ENCODE peak calls at places on chromosomes 2 and 18, in six cellular contexts. O, Y, E, X, F and T are unnamed samples.

GRCh38 chr2:232343816-232344215 is 34.7 kb upstream of the ALPP start:
- DNase-seq in X (no peak), E (no peak), O (no peak), Y (no peak), F (no peak), T (no peak)

GRCh38 chr2:240816584-240817495 is 3.2 kb downstream of the KIF1A start:
- DNase-seq in X (no peak), O (peak), Y (no peak), F (no peak), E (no peak), T (no peak)

GRCh38 chr2:225765845-225766244 is 366.3 kb downstream of the NYAP2 start:
- DNase-seq in F (no peak), Y (no peak), E (no peak), X (no peak), O (no peak), T (no peak)

GRCh38 chr18:36536426-36536825 is 238.9 kb downstream of the FHOD3 start:
- DNase-seq in Y (no peak), E (peak), O (peak), F (no peak), X (no peak), T (no peak)

GRCh38 chr2:159137511-159138101 is 148.9 kb downstream of the WDSUB1 start:
- DNase-seq in Y (no peak), X (no peak), O (no peak), E (no peak), F (no peak), T (no peak)

GRCh38 chr2:160010361-160011145 is 51.9 kb downstream of the PLA2R1 start:
- DNase-seq in O (no peak), E (no peak), F (peak), Y (no peak), X (no peak), T (no peak)

GRCh38 chr2:237157551-237158102 is 71.9 kb downstream of the COPS8 start:
- DNase-seq in E (no peak), X (no peak), O (no peak), F (peak), Y (no peak), T (no peak)

GRCh38 chr2:9982248-9982647 is 30.8 kb downstream of the GRHL1 start:
- DNase-seq in Y (no peak), F (peak), O (no peak), E (no peak), X (no peak), T (no peak)

GRCh38 chr2:145060876-145061275 is 541.0 kb upstream of the ZEB2 start:
- DNase-seq in Y (no peak), F (no peak), E (no peak), O (no peak), X (no peak), T (no peak)

GRCh38 chr2:222582931-222583330 is 73.0 kb downstream of the FARSB start:
- DNase-seq in F (no peak), Y (peak), O (no peak), X (no peak), E (no peak), T (no peak)

GRCh38 chr2:73176881-73177644 is 25.3 kb upstream of the NOTO start:
- DNase-seq in E (peak), Y (peak), O (peak), F (peak), X (peak), T (peak)

GRCh38 chr2:65788556-65788955 is 356.2 kb upstream of the SPRED2 start:
- DNase-seq in O (no peak), X (no peak), F (no peak), E (no peak), Y (no peak), T (no peak)

GRCh38 chr2:240127911-240128607 is 8.0 kb downstream of the COPS9 start:
- DNase-seq in F (no peak), O (peak), E (no peak), Y (no peak), X (no peak), T (no peak)

GRCh38 chr2:197086500-197086899 is 160.0 kb upstream of the PGAP1 start:
- DNase-seq in E (no peak), X (no peak), F (no peak), Y (no peak), O (no peak), T (peak)

GRCh38 chr2:224309216-224309615 is 92.7 kb downstream of the FAM124B start:
- DNase-seq in F (no peak), E (no peak), O (no peak), X (no peak), Y (peak), T (no peak)

GRCh38 chr2:95353613-95354468 is 48.7 kb upstream of the FAHD2A start:
- DNase-seq in O (peak), X (no peak), F (no peak), Y (no peak), E (no peak), T (no peak)

GRCh38 chr2:9380702-9381628 is 42.4 kb downstream of the ITGB1BP1 start:
- DNase-seq in E (no peak), F (peak), O (no peak), Y (peak), X (no peak), T (no peak)

GRCh38 chr18:69785466-69785865 is 162.2 kb downstream of the CD226 start:
- DNase-seq in X (no peak), E (no peak), Y (no peak), O (no peak), F (peak), T (no peak)

GRCh38 chr2:120454993-120455789 is 109.3 kb downstream of the INHBB start:
- DNase-seq in O (no peak), E (no peak), X (no peak), F (peak), Y (peak), T (no peak)

GRCh38 chr2:207403950-207404349 is 125.8 kb upstream of the CREB1 start:
- DNase-seq in Y (no peak), O (no peak), E (no peak), F (no peak), X (no peak), T (no peak)

GRCh38 chr2:96970248-96970875 is 16.0 kb downstream of the FAM178B start:
- DNase-seq in O (no peak), Y (no peak), E (no peak), X (no peak), F (no peak), T (no peak)

GRCh38 chr2:14778015-14778414 is 145.5 kb downstream of the LRATD1 start:
- DNase-seq in O (no peak), F (peak), E (no peak), X (no peak), Y (peak), T (no peak)

GRCh38 chr2:113007250-113007649 is 2.0 kb downstream of the IL36A start:
- DNase-seq in F (no peak), X (no peak), O (no peak), E (no peak), Y (no peak), T (no peak)

GRCh38 chr2:157875720-157876065 is 437 bp downstream of the ACVR1 start:
- DNase-seq in Y (no peak), F (no peak), E (peak), X (no peak), O (no peak), T (peak)

GRCh38 chr2:67612576-67612981 is 215.4 kb downstream of the ETAA1 start:
- DNase-seq in Y (peak), F (no peak), E (no peak), X (no peak), O (no peak), T (no peak)

GRCh38 chr2:176664478-176664877 is 395.2 kb downstream of the MTX2 start:
- DNase-seq in E (no peak), Y (no peak), F (no peak), X (no peak), O (no peak), T (no peak)

GRCh38 chr18:57997820-57998219 is 46.2 kb upstream of the NEDD4L start:
- DNase-seq in E (peak), O (no peak), X (no peak), F (no peak), Y (no peak), T (no peak)

GRCh38 chr2:203037026-203037425 is 22.4 kb downstream of the NBEAL1 start:
- DNase-seq in O (no peak), Y (no peak), X (no peak), E (no peak), F (no peak), T (no peak)

GRCh38 chr18:37537868-37538525 is 27.6 kb downstream of the CELF4 start:
- DNase-seq in Y (peak), X (no peak), F (peak), O (peak), E (peak), T (peak)

GRCh38 chr2:183166210-183166609 is 42.0 kb downstream of the NUP35 start:
- DNase-seq in O (no peak), F (no peak), Y (no peak), E (no peak), X (no peak), T (no peak)

GRCh38 chr2:17518212-17519154 is at the start of gene RAD51AP2:
- DNase-seq in F (peak), Y (peak), X (no peak), O (peak), E (peak), T (peak)

GRCh38 chr2:169828141-169828811 is 1.0 kb downstream of the UBR3 start:
- DNase-seq in Y (peak), O (no peak), F (peak), E (peak), X (no peak), T (peak)

GRCh38 chr2:147714582-147714981 is 130.2 kb upstream of the ACVR2A start:
- DNase-seq in X (no peak), E (no peak), Y (no peak), F (no peak), O (no peak), T (peak)
- H3K18ac ChIP-seq in X (no peak), E (no peak), Y (no peak), F (no peak), O (no peak), T (no peak)

GRCh38 chr2:56334622-56335021 is 150.8 kb downstream of the CCDC85A start:
- DNase-seq in E (no peak), O (no peak), Y (no peak), X (no peak), F (no peak), T (no peak)
- H2AK5ac ChIP-seq in E (no peak), O (no peak), Y (no peak), X (no peak), F (no peak), T (no peak)

GRCh38 chr2:220259656-220260055 is 632.2 kb downstream of the SLC4A3 start:
- DNase-seq in F (no peak), Y (no peak), E (no peak), O (no peak), X (no peak), T (no peak)

GRCh38 chr2:220263300-220263699 is 635.9 kb downstream of the SLC4A3 start:
- DNase-seq in X (no peak), O (no peak), F (no peak), E (no peak), Y (no peak), T (no peak)
- H2AFZ ChIP-seq in X (no peak), O (no peak), F (no peak), E (no peak), Y (no peak), T (no peak)

DNA sequence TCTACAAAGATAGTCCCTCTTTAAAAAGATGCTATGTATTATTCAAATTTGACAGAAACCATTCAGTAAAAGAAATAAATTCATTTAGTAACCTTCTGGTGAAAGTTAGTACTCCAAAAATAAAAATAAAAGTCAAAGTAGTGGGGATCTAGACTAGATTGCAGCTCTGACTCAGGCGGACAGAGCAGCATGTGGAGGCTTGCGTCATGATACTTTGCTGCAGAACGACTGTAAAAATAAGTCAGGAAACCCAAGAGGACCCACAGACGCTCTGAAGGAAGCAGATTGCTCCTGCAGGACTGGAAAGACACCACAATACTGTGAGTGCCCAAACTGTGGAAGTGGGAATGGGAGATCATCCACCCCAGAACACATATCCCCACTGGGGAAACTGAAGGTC is 301.9 kb downstream of the RIT2 start:
- DNase-seq in F (no peak), Y (peak), O (no peak), X (no peak), E (no peak), T (no peak)
- H3K18ac ChIP-seq in F (no peak), Y (peak), O (no peak), X (no peak), E (no peak), T (no peak)

DNA sequence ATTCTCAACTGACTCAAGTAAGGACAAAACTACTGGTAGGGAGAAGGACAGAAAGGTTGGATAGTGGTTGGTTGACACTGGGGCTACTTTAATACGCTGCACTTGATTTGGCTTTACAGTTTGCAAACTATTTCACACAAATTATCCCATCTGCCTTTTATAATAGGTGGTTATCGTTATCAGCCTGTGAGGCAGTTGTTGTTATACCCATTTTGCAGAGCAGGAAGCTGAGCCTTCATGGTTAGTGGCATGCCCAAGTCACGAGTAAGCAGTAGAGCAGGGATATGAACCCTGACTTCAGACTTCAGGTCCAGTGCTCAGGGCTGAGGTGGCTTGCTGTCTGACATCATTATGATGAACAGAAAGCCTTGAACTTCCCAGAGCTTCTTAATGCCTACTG is 5.3 kb downstream of the CTIF start:
- DNase-seq in O (no peak), Y (no peak), F (peak), X (no peak), E (no peak), T (no peak)
- H2AK5ac ChIP-seq in O (no peak), Y (peak), F (peak), X (peak), E (no peak), T (no peak)

GRCh38 chr2:26305575-26305974 is 40.4 kb upstream of the SELENOI start:
- DNase-seq in Y (no peak), X (no peak), E (no peak), O (no peak), F (no peak), T (no peak)
- H2AFZ ChIP-seq in Y (no peak), X (no peak), E (peak), O (no peak), F (no peak), T (no peak)

GRCh38 chr2:199405241-199405640 is 52.5 kb downstream of the SATB2 start:
- DNase-seq in O (peak), F (peak), X (no peak), E (no peak), Y (peak), T (no peak)

GRCh38 chr2:199407421-199407820 is 50.3 kb downstream of the SATB2 start:
- DNase-seq in Y (no peak), X (no peak), F (no peak), O (no peak), E (no peak), T (no peak)

GRCh38 chr2:199409705-199410104 is 48.0 kb downstream of the SATB2 start:
- DNase-seq in X (no peak), Y (no peak), O (no peak), F (peak), E (no peak), T (no peak)

GRCh38 chr2:199414465-199414864 is 43.3 kb downstream of the SATB2 start:
- DNase-seq in Y (no peak), F (no peak), E (no peak), X (no peak), O (no peak), T (no peak)

DNA sequence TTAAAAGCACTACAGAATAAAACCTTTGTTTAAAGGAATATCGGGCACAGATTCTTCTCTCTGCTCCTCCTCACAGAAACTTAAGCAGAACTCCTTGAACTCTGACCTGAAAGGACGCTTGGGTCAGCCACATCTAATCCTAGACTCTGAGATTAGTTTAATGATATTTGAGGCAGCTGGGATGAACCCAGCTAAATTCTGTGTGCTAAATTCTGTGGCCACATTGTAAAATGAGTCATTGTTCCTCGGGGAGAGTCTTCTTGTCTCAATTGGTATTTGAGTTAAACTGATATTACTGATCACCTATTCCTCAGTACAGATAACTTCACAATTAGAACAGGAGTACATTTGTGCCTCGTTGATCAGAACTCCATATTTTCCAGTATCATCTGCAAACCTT is 47.6 kb downstream of the SATB2 start:
- DNase-seq in Y (no peak), X (no peak), F (peak), E (no peak), O (no peak), T (no peak)
- H3K18ac ChIP-seq in Y (no peak), X (no peak), F (no peak), E (no peak), O (no peak), T (no peak)

GRCh38 chr2:30293303-30293912 is 62.1 kb downstream of the LBH start:
- DNase-seq in Y (peak), F (peak), O (no peak), X (no peak), E (no peak), T (no peak)
- H2AK5ac ChIP-seq in Y (no peak), F (peak), O (no peak), X (no peak), E (no peak), T (no peak)

GRCh38 chr2:134181219-134181618 is 72.7 kb upstream of the MGAT5 start:
- DNase-seq in X (no peak), F (no peak), O (no peak), E (no peak), Y (no peak), T (peak)
- H2AFZ ChIP-seq in X (no peak), F (no peak), O (no peak), E (no peak), Y (no peak), T (no peak)